ENCODE peak calls at places on chromosomes 5 and 9, in eight cellular contexts. F is PC-3, Y is esophagus muscularis mucosa, R is heart right ventricle, A is GM23338, K is cardiac muscle cell, W is tibial artery, L is psoas muscle. N is an unnamed sample. For H3K36me3, the result is how much of the 10 kb centered on the place peaks cover.

GRCh38 chr9:133536080-133536479 is 1.6 kb downstream of the ADAMTSL2 start:
- DNase-seq in K (no peak), L (no peak), F (no peak), R (no peak), W (no peak), Y (no peak), A (no peak), N (no peak)

GRCh38 chr5:174423538-174423937 is 300.8 kb upstream of the MSX2 start:
- DNase-seq in Y (peak), F (no peak), W (no peak), A (no peak), L (peak), R (no peak), K (peak), N (no peak)

GRCh38 chr5:56233230-56233629 is at the start of gene ANKRD55:
- DNase-seq in W (no peak), Y (no peak), F (no peak), A (no peak), K (peak), R (no peak), L (no peak), N (no peak)

GRCh38 chr5:145917288-145917687 is 19.1 kb upstream of the SH3RF2 start:
- DNase-seq in A (no peak), F (no peak), R (no peak), K (no peak), W (no peak), L (no peak), Y (no peak), N (no peak)

GRCh38 chr9:86434039-86434726 is 80.0 kb upstream of the TUT7 start:
- DNase-seq in A (peak), F (peak), K (peak), L (peak), Y (no peak), W (peak), R (peak), N (peak)

GRCh38 chr5:165035520-165035919 is 1530.1 kb downstream of the MAT2B start:
- DNase-seq in K (no peak), A (no peak), W (no peak), F (no peak), R (no peak), L (no peak), Y (no peak), N (no peak)

GRCh38 chr5:82334856-82335255 is 56.7 kb upstream of the RPS23 start:
- DNase-seq in R (no peak), A (no peak), K (peak), L (no peak), W (no peak), F (no peak), Y (no peak), N (no peak)

GRCh38 chr5:57302164-57302563 is 128.3 kb downstream of the GPBP1 start:
- DNase-seq in Y (peak), W (no peak), R (no peak), L (no peak), K (no peak), F (peak), A (no peak), N (peak)

GRCh38 chr5:89929173-89929572 is 480.4 kb downstream of the CETN3 start:
- DNase-seq in W (no peak), L (no peak), F (no peak), Y (no peak), K (peak), A (peak), R (no peak), N (no peak)

DNA sequence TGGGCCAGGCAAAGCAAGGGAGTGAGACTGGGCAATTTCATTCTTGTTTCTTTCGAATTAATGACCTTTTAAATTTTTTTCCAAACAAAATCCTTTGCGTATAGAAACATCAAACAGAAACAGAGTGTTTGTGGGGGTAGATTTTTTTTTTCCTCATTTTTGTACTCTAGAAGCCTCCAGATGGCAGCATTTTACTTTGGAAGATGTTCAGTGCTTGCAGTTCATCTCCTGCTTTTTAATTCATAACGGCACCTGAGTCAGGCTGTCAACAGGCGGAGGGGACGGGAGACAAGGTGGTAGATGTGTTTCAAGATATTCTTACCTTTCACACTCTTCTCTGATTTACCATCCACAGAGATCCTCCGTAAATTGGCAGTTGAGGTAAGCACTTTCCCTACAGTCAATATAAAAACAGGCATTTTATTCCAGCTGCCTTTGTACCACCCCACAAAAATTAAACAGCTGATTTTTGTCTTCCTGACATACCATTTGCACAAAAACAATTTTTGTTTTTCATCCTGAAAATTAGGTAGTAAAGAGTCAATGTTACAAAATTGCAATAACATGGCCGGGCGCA is 99.5 kb upstream of the FBXL17 start:
- DNase-seq in Y (no peak), A (peak), K (peak), W (no peak), F (peak), R (peak), L (no peak), N (peak)
- TF ChIP-seq CTCF in Y (no peak), A (peak), K (peak), W (no peak), F (peak), R (peak), L (no peak), N (peak)

GRCh38 chr5:140004174-140004573 is 38.9 kb downstream of the NRG2 start:
- DNase-seq in R (no peak), L (no peak), A (no peak), W (no peak), K (no peak), Y (no peak), F (no peak), N (no peak)
- H3K36me3 ChIP-seq in R (under half), L (under half), A (under half), W (under half), K (under half), Y (under half), F (under half), N (under half)

DNA sequence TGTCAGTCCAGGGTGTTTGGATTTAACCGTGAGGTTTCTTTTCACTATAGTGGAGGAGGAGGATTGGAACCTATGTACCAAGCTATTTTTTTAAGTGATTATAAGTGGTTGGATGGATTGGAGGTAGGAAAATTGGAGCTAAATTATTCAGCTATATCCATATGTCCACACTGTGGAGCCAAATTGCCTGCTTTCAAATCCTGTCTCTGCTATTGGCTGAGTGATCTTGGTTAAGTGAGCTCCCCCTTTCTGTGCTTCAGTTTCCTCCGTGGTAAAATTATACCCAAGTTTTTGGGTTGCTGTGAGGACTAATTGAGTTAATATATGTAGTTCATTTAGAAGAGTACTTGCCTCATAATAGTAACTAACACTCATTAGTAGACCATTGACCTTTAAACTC is 2.5 kb downstream of the CENPP start:
- DNase-seq in L (no peak), Y (no peak), R (no peak), W (no peak), F (peak), A (peak), K (peak), N (peak)
- TF ChIP-seq CTCF in L (no peak), Y (no peak), R (peak), W (no peak), F (peak), A (peak), K (peak), N (peak)

DNA sequence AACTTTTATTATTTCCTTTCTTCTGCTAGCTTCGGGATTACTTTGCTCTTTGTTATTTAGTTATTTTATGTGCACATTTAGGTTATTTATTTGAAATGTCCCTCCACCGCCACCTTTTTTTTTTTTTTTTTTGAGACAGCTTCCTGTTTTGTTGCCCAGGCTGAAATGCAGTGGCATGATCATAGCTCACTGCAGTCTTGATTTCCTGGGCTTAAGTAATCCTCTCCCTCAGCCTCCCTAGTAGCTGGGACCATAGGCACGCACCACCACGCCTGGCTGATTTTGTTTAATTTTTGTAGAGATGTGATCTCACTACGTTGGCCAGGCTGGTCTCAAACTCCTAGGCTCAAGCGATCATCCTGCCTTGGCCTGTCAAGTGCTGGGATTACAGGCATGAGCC is 38.5 kb downstream of the RIC1 start:
- DNase-seq in R (no peak), A (no peak), L (no peak), W (no peak), F (no peak), Y (no peak), K (no peak), N (no peak)
- H3K36me3 ChIP-seq in R (under half), A (under half), L (under half), W (under half), F (under half), Y (under half), K (under half), N (under half)

DNA sequence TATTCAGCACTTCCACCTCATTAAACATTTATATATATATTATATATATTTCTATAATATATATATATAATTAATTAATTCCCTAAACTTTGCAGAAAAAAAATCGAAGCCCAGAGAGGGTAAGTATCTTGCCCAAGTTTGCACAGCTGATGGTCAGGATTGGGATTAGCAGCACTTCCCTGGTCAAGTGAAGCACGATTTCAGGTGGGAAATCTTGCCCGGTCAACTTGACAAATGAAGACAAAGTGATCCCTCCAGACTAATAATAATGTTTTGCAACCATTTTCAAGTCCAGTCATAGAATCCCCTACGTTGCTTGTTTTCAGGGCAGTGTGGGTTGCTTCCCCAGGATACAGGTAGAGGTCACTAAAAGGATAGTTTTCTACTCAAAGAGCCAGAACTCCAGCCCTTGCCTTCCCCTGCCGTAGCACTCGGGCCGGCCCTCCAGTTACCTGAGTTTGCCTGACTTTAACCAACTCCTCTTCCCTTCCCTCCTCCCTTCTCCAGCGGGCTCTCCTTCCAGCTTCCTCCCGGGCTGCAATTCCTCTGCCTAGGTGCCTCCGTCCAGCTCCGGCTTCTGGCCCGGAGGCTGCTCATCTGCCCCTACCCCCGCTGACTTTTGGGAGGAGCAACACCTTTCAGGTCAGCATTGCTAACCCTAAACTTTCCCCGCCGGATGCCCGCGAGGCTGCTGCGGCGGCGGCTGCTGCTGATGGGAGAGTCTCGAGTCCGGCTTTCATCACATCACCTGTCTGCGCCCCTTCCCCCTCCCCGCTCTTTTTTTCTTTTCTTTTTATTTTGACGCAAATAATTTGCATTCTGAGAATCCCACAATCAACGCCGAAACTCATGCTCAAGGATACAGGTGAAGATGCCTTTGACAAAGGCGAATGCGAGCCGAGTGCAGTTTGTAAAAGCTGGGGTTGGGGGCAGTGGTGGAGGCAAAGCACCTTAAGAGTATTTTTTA is 928 bp downstream of the PRLR start:
- DNase-seq in A (peak), Y (no peak), W (no peak), F (peak), R (no peak), K (peak), L (no peak), N (no peak)
- TF ChIP-seq CTCF in A (peak), Y (no peak), W (no peak), F (peak), R (peak), K (no peak), L (no peak), N (no peak)

N was measured in endothelial cell of umbilical vein.